ENCODE peak calls at places on chromosome 5, in nine cellular contexts. One of them, this sample, is unnamed.

GRCh38 chr5:139862803-139863202 is 67.2 kb downstream of the PSD2 start:
- DNase-seq in astrocyte of the spinal cord: no peak
- DNase-seq in AG04449: no peak
- DNase-seq in sigmoid colon: no peak
- DNase-seq in psoas muscle: no peak
- DNase-seq in hepatocyte: no peak
- DNase-seq in kidney epithelial cell: no peak
- DNase-seq in stomach: no peak
- DNase-seq in IMR-90: no peak
- DNase-seq in this sample: no peak

GRCh38 chr5:34410411-34411139 is 245.6 kb upstream of the RAI14 start:
- DNase-seq in stomach: no peak
- DNase-seq in sigmoid colon: no peak
- DNase-seq in kidney epithelial cell: no peak
- DNase-seq in IMR-90: no peak
- DNase-seq in astrocyte of the spinal cord: peak
- DNase-seq in AG04449: no peak
- DNase-seq in hepatocyte: no peak
- DNase-seq in psoas muscle: no peak
- DNase-seq in this sample: no peak

GRCh38 chr5:164578911-164579310 is 1073.5 kb downstream of the MAT2B start:
- DNase-seq in AG04449: no peak
- DNase-seq in IMR-90: no peak
- DNase-seq in hepatocyte: no peak
- DNase-seq in sigmoid colon: no peak
- DNase-seq in stomach: no peak
- DNase-seq in astrocyte of the spinal cord: no peak
- DNase-seq in psoas muscle: no peak
- DNase-seq in kidney epithelial cell: no peak
- DNase-seq in this sample: no peak

GRCh38 chr5:110414360-110414759 is 312.1 kb downstream of the TMEM232 start:
- DNase-seq in stomach: no peak
- DNase-seq in IMR-90: peak
- DNase-seq in kidney epithelial cell: no peak
- DNase-seq in psoas muscle: no peak
- DNase-seq in AG04449: peak
- DNase-seq in hepatocyte: peak
- DNase-seq in astrocyte of the spinal cord: peak
- DNase-seq in sigmoid colon: no peak
- DNase-seq in this sample: no peak

GRCh38 chr5:141001854-141002666 is 35.8 kb downstream of the PCDHAC2 start:
- DNase-seq in hepatocyte: peak
- DNase-seq in psoas muscle: peak
- DNase-seq in astrocyte of the spinal cord: no peak
- DNase-seq in kidney epithelial cell: no peak
- DNase-seq in AG04449: no peak
- DNase-seq in IMR-90: no peak
- DNase-seq in sigmoid colon: no peak
- DNase-seq in stomach: peak
- DNase-seq in this sample: no peak

GRCh38 chr5:138725885-138726457 is 27.3 kb upstream of the CTNNA1 start:
- DNase-seq in stomach: no peak
- DNase-seq in sigmoid colon: peak
- DNase-seq in kidney epithelial cell: no peak
- DNase-seq in hepatocyte: peak
- DNase-seq in astrocyte of the spinal cord: no peak
- DNase-seq in AG04449: no peak
- DNase-seq in IMR-90: no peak
- DNase-seq in psoas muscle: no peak
- DNase-seq in this sample: no peak

GRCh38 chr5:34007116-34007674 is 655 bp downstream of the AMACR start:
- DNase-seq in AG04449: no peak
- DNase-seq in hepatocyte: no peak
- DNase-seq in stomach: no peak
- DNase-seq in IMR-90: no peak
- DNase-seq in psoas muscle: no peak
- DNase-seq in sigmoid colon: no peak
- DNase-seq in astrocyte of the spinal cord: peak
- DNase-seq in kidney epithelial cell: no peak
- DNase-seq in this sample: no peak

GRCh38 chr5:120609570-120609969 is 145.5 kb downstream of the PRR16 start:
- DNase-seq in stomach: no peak
- DNase-seq in AG04449: no peak
- DNase-seq in astrocyte of the spinal cord: peak
- DNase-seq in kidney epithelial cell: no peak
- DNase-seq in psoas muscle: no peak
- DNase-seq in sigmoid colon: no peak
- DNase-seq in hepatocyte: no peak
- DNase-seq in IMR-90: peak
- DNase-seq in this sample: no peak

GRCh38 chr5:113250341-113250953 is 184.3 kb downstream of the TSSK1B start:
- DNase-seq in hepatocyte: peak
- DNase-seq in stomach: peak
- DNase-seq in kidney epithelial cell: no peak
- DNase-seq in AG04449: peak
- DNase-seq in sigmoid colon: peak
- DNase-seq in astrocyte of the spinal cord: peak
- DNase-seq in IMR-90: peak
- DNase-seq in psoas muscle: peak
- DNase-seq in this sample: no peak

GRCh38 chr5:56829137-56829536 is 13.8 kb downstream of the MAP3K1 start:
- DNase-seq in stomach: no peak
- DNase-seq in astrocyte of the spinal cord: no peak
- DNase-seq in AG04449: no peak
- DNase-seq in kidney epithelial cell: peak
- DNase-seq in psoas muscle: no peak
- DNase-seq in hepatocyte: no peak
- DNase-seq in IMR-90: peak
- DNase-seq in sigmoid colon: no peak
- DNase-seq in this sample: no peak

GRCh38 chr5:148639081-148639480 is 15.2 kb downstream of the HTR4 start:
- DNase-seq in stomach: no peak
- DNase-seq in kidney epithelial cell: no peak
- DNase-seq in AG04449: no peak
- DNase-seq in psoas muscle: no peak
- DNase-seq in astrocyte of the spinal cord: no peak
- DNase-seq in hepatocyte: no peak
- DNase-seq in IMR-90: no peak
- DNase-seq in sigmoid colon: no peak
- DNase-seq in this sample: no peak

GRCh38 chr5:155189981-155190380 is 176.4 kb downstream of the KIF4B start:
- DNase-seq in stomach: no peak
- DNase-seq in kidney epithelial cell: no peak
- DNase-seq in IMR-90: no peak
- DNase-seq in hepatocyte: no peak
- DNase-seq in sigmoid colon: no peak
- DNase-seq in astrocyte of the spinal cord: no peak
- DNase-seq in AG04449: no peak
- DNase-seq in psoas muscle: no peak
- DNase-seq in this sample: no peak

GRCh38 chr5:126339215-126339805 is 83.9 kb upstream of the GRAMD2B start:
- DNase-seq in hepatocyte: peak
- DNase-seq in kidney epithelial cell: no peak
- DNase-seq in IMR-90: peak
- DNase-seq in astrocyte of the spinal cord: peak
- DNase-seq in AG04449: peak
- DNase-seq in stomach: no peak
- DNase-seq in psoas muscle: no peak
- DNase-seq in sigmoid colon: no peak
- DNase-seq in this sample: no peak

GRCh38 chr5:142924135-142924883 is 154.1 kb downstream of the ARHGAP26 start:
- DNase-seq in IMR-90: peak
- DNase-seq in hepatocyte: no peak
- DNase-seq in AG04449: no peak
- DNase-seq in sigmoid colon: no peak
- DNase-seq in astrocyte of the spinal cord: peak
- DNase-seq in stomach: no peak
- DNase-seq in psoas muscle: no peak
- DNase-seq in kidney epithelial cell: no peak
- DNase-seq in this sample: no peak

GRCh38 chr5:43287493-43287892 is 25.7 kb downstream of the HMGCS1 start:
- DNase-seq in stomach: no peak
- DNase-seq in sigmoid colon: no peak
- DNase-seq in kidney epithelial cell: no peak
- DNase-seq in psoas muscle: no peak
- DNase-seq in hepatocyte: no peak
- DNase-seq in astrocyte of the spinal cord: no peak
- DNase-seq in AG04449: no peak
- DNase-seq in IMR-90: no peak
- DNase-seq in this sample: no peak

GRCh38 chr5:61416010-61416409 is 84.0 kb downstream of the ZSWIM6 start:
- DNase-seq in sigmoid colon: no peak
- DNase-seq in AG04449: no peak
- DNase-seq in kidney epithelial cell: peak
- DNase-seq in astrocyte of the spinal cord: peak
- DNase-seq in IMR-90: peak
- DNase-seq in hepatocyte: peak
- DNase-seq in psoas muscle: no peak
- DNase-seq in stomach: no peak
- DNase-seq in this sample: no peak

GRCh38 chr5:178238711-178239592 is 6.3 kb upstream of the PHYKPL start:
- DNase-seq in hepatocyte: no peak
- DNase-seq in sigmoid colon: no peak
- DNase-seq in IMR-90: no peak
- DNase-seq in stomach: no peak
- DNase-seq in astrocyte of the spinal cord: no peak
- DNase-seq in kidney epithelial cell: no peak
- DNase-seq in AG04449: no peak
- DNase-seq in psoas muscle: no peak
- DNase-seq in this sample: no peak
- H3K4me3 ChIP-seq in hepatocyte: no peak
- H3K4me3 ChIP-seq in sigmoid colon: no peak
- H3K4me3 ChIP-seq in IMR-90: no peak
- H3K4me3 ChIP-seq in stomach: no peak
- H3K4me3 ChIP-seq in astrocyte of the spinal cord: no peak
- H3K4me3 ChIP-seq in kidney epithelial cell: no peak
- H3K4me3 ChIP-seq in AG04449: no peak
- H3K4me3 ChIP-seq in psoas muscle: no peak
- H3K4me3 ChIP-seq in this sample: no peak

DNA sequence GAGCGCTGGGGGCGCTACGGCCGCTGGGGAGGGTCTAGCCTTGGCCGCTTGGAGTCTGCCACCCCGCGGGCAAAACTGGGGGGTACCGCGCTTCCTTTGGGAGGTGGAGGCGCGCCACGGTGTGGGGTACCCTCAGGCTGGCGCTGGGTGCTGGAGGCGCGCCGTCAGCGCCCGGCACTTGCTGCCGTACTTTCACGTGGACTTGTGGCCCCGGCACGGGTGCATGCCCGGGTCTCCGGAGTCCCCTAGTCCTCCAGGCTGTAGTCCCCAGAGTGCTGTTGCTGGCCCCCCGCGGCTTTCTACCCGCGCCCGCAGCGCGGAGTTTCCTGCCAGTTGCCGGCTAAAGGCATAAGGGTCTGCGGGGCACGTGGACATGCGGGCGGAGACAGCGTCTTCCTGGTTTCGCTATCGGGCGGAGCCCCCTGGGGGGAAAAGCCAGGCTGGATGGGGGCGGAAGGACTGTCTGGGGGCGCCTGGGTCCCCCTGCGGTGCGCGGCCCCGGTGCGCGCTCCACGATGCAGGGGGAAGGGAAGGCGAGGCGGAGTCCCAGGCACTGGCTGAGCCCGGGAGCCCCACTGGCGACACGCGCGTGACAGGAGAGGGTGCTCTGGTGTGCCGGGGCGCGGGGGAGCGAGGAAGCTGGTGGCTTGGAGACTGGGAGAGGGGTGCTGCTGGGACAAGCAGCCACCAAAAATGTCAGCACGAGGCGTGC is 666 bp downstream of the PPARGC1B start:
- DNase-seq in stomach: peak
- DNase-seq in kidney epithelial cell: no peak
- DNase-seq in AG04449: no peak
- DNase-seq in IMR-90: no peak
- DNase-seq in hepatocyte: peak
- DNase-seq in sigmoid colon: peak
- DNase-seq in psoas muscle: peak
- DNase-seq in astrocyte of the spinal cord: peak
- DNase-seq in this sample: no peak
- TF ChIP-seq CTCF in stomach: no peak
- TF ChIP-seq CTCF in kidney epithelial cell: no peak
- TF ChIP-seq CTCF in AG04449: no peak
- TF ChIP-seq CTCF in IMR-90: no peak
- TF ChIP-seq CTCF in hepatocyte: no peak
- TF ChIP-seq CTCF in sigmoid colon: no peak
- TF ChIP-seq CTCF in psoas muscle: no peak
- TF ChIP-seq CTCF in astrocyte of the spinal cord: no peak
- TF ChIP-seq CTCF in this sample: no peak

DNA sequence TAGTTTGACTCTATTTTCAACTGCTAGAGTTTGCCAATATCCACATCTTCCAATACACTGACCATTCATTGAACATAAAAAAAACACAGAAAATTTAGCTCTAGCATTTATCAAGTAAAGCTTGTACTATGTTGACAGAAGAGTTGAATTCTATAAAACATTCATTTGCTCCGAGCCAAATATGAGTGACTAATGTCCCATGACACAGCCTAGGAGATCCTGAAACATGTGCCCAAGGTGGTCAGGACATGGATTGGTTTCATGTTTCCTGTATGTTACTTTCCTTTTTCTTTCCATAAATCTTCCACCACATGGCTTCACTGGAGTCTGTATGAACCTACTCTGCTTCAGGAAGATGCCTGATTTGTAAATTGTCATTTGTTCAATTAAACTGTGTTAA is 122.4 kb upstream of the PRDM9 start:
- DNase-seq in sigmoid colon: no peak
- DNase-seq in IMR-90: no peak
- DNase-seq in hepatocyte: no peak
- DNase-seq in AG04449: no peak
- DNase-seq in stomach: no peak
- DNase-seq in psoas muscle: no peak
- DNase-seq in astrocyte of the spinal cord: no peak
- DNase-seq in kidney epithelial cell: no peak
- DNase-seq in this sample: no peak
- H3K4me3 ChIP-seq in sigmoid colon: no peak
- H3K4me3 ChIP-seq in IMR-90: no peak
- H3K4me3 ChIP-seq in hepatocyte: no peak
- H3K4me3 ChIP-seq in AG04449: no peak
- H3K4me3 ChIP-seq in stomach: no peak
- H3K4me3 ChIP-seq in psoas muscle: no peak
- H3K4me3 ChIP-seq in astrocyte of the spinal cord: no peak
- H3K4me3 ChIP-seq in kidney epithelial cell: no peak
- H3K4me3 ChIP-seq in this sample: no peak

GRCh38 chr5:157917909-157918809 is 59.2 kb upstream of the CLINT1 start:
- DNase-seq in psoas muscle: peak
- DNase-seq in kidney epithelial cell: no peak
- DNase-seq in astrocyte of the spinal cord: peak
- DNase-seq in sigmoid colon: peak
- DNase-seq in hepatocyte: peak
- DNase-seq in AG04449: peak
- DNase-seq in stomach: peak
- DNase-seq in IMR-90: peak
- DNase-seq in this sample: peak
- TF ChIP-seq CTCF in psoas muscle: peak
- TF ChIP-seq CTCF in kidney epithelial cell: peak
- TF ChIP-seq CTCF in astrocyte of the spinal cord: peak
- TF ChIP-seq CTCF in sigmoid colon: peak
- TF ChIP-seq CTCF in hepatocyte: peak
- TF ChIP-seq CTCF in AG04449: peak
- TF ChIP-seq CTCF in stomach: peak
- TF ChIP-seq CTCF in IMR-90: peak
- TF ChIP-seq CTCF in this sample: peak

This sample was measured in epithelial cell of proximal tubule.